ENCODE peak calls at places on chromosomes 12 and 14, in nine cellular contexts. R, S, O, B, U, Y, V, D and W are unnamed samples.

GRCh38 chr12:3655331-3655900 is 97.5 kb downstream of the CRACR2A start:
- DNase-seq in R (peak), S (no peak), O (peak), B (peak), U (no peak), Y (peak), V (peak), D (peak), W (no peak)

GRCh38 chr14:101687756-101688546 is 73.6 kb upstream of the PPP2R5C start:
- DNase-seq in R (no peak), S (no peak), O (no peak), B (no peak), U (no peak), Y (peak), V (no peak), D (no peak), W (no peak)

GRCh38 chr12:67592228-67593011 is 56.1 kb upstream of the DYRK2 start:
- DNase-seq in R (peak), S (peak), O (peak), B (no peak), U (no peak), Y (peak), V (peak), D (peak), W (no peak)

GRCh38 chr14:63752449-63753169 is 24.7 kb upstream of the SGPP1 start:
- DNase-seq in R (peak), S (peak), O (peak), B (no peak), U (no peak), Y (peak), V (peak), D (peak), W (no peak)

GRCh38 chr14:67392123-67392522 is 19.8 kb downstream of the PLEK2 start:
- DNase-seq in R (no peak), S (no peak), O (no peak), B (no peak), U (no peak), Y (no peak), V (no peak), D (no peak), W (no peak)

GRCh38 chr12:1091350-1091749 is 100.3 kb downstream of the ERC1 start:
- DNase-seq in R (no peak), S (no peak), O (no peak), B (no peak), U (no peak), Y (no peak), V (no peak), D (no peak), W (no peak)

GRCh38 chr12:54987611-54988231 is 3.2 kb upstream of the TESPA1 start:
- DNase-seq in R (no peak), S (no peak), O (no peak), B (no peak), U (no peak), Y (no peak), V (no peak), D (no peak), W (no peak)

GRCh38 chr14:22850944-22851790 is 14.8 kb downstream of the MMP14 start:
- DNase-seq in R (no peak), S (peak), O (peak), B (no peak), U (peak), Y (peak), V (peak), D (peak), W (peak)

GRCh38 chr12:6767592-6768384 is 1.6 kb downstream of the PTMS start:
- DNase-seq in R (no peak), S (no peak), O (no peak), B (peak), U (no peak), Y (peak), V (peak), D (peak), W (no peak)

GRCh38 chr14:28242895-28243294 is 523.7 kb upstream of the FOXG1 start:
- DNase-seq in R (no peak), S (no peak), O (no peak), B (no peak), U (no peak), Y (no peak), V (no peak), D (no peak), W (no peak)

GRCh38 chr12:56635539-56636117 is 5.5 kb upstream of the BAZ2A start:
- DNase-seq in R (peak), S (no peak), O (no peak), B (peak), U (no peak), Y (no peak), V (no peak), D (peak), W (no peak)

GRCh38 chr12:54136844-54137580 is 51.8 kb downstream of the SMUG1 start:
- DNase-seq in R (no peak), S (no peak), O (peak), B (no peak), U (peak), Y (no peak), V (no peak), D (no peak), W (no peak)

GRCh38 chr14:28142400-28143015 is 624.1 kb upstream of the FOXG1 start:
- DNase-seq in R (peak), S (peak), O (peak), B (peak), U (no peak), Y (no peak), V (peak), D (peak), W (no peak)

GRCh38 chr14:103028161-103028767 is 29.1 kb downstream of the CDC42BPB start:
- DNase-seq in R (no peak), S (no peak), O (no peak), B (no peak), U (no peak), Y (no peak), V (no peak), D (no peak), W (no peak)

GRCh38 chr14:22979748-22980392 is 2.5 kb downstream of the AJUBA start:
- DNase-seq in R (peak), S (no peak), O (no peak), B (no peak), U (no peak), Y (peak), V (no peak), D (no peak), W (no peak)

GRCh38 chr14:32226051-32226450 is 23.0 kb upstream of the RNU6-8 start:
- DNase-seq in R (no peak), S (peak), O (no peak), B (no peak), U (no peak), Y (no peak), V (no peak), D (peak), W (no peak)

GRCh38 chr14:96267916-96268315 is 11.9 kb downstream of the BDKRB1 start:
- DNase-seq in R (no peak), S (no peak), O (peak), B (no peak), U (no peak), Y (peak), V (peak), D (no peak), W (no peak)

GRCh38 chr14:36420288-36420687 is 99.7 kb downstream of the NKX2-1 start:
- DNase-seq in R (no peak), S (no peak), O (no peak), B (peak), U (no peak), Y (no peak), V (no peak), D (no peak), W (no peak)

GRCh38 chr12:143964-144649 is 69.8 kb downstream of the SLC6A12 start:
- DNase-seq in R (no peak), S (peak), O (no peak), B (peak), U (no peak), Y (no peak), V (peak), D (no peak), W (peak)

GRCh38 chr12:116015525-116015924 is 262.0 kb downstream of the MED13L start:
- DNase-seq in R (peak), S (peak), O (peak), B (peak), U (no peak), Y (peak), V (peak), D (peak), W (no peak)

GRCh38 chr12:26287666-26288408 is 92.5 kb downstream of the SSPN start:
- DNase-seq in R (no peak), S (peak), O (peak), B (no peak), U (peak), Y (peak), V (no peak), D (no peak), W (peak)

GRCh38 chr14:104264495-104265265 is 126.3 kb downstream of the KIF26A start:
- DNase-seq in R (no peak), S (no peak), O (no peak), B (no peak), U (peak), Y (no peak), V (no peak), D (no peak), W (no peak)

GRCh38 chr14:90460136-90460535 is 63.3 kb downstream of the CALM1 start:
- DNase-seq in R (no peak), S (no peak), O (no peak), B (no peak), U (no peak), Y (no peak), V (no peak), D (no peak), W (no peak)

GRCh38 chr12:120481022-120481767 is 11.6 kb upstream of the SRSF9 start:
- DNase-seq in R (no peak), S (no peak), O (no peak), B (no peak), U (no peak), Y (no peak), V (peak), D (no peak), W (no peak)

GRCh38 chr12:50032516-50033316 is 7.4 kb upstream of the RACGAP1 start:
- DNase-seq in R (no peak), S (no peak), O (no peak), B (peak), U (no peak), Y (no peak), V (no peak), D (no peak), W (peak)

GRCh38 chr12:23708185-23708837 is 241.2 kb downstream of the SOX5 start:
- DNase-seq in R (no peak), S (no peak), O (no peak), B (no peak), U (no peak), Y (no peak), V (no peak), D (no peak), W (no peak)

GRCh38 chr12:121673013-121673441 is 3.6 kb upstream of the MORN3 start:
- DNase-seq in R (no peak), S (no peak), O (no peak), B (no peak), U (peak), Y (no peak), V (no peak), D (no peak), W (no peak)
- H3K4me3 ChIP-seq in R (peak), S (no peak), O (peak), B (peak), U (peak), Y (no peak), V (peak), D (no peak), W (peak)

GRCh38 chr14:68514611-68515194 is 278.2 kb downstream of the ZFP36L1 start:
- DNase-seq in R (no peak), S (no peak), O (no peak), B (no peak), U (no peak), Y (peak), V (peak), D (no peak), W (no peak)
- H3K4me3 ChIP-seq in R (no peak), S (no peak), O (no peak), B (no peak), U (no peak), Y (no peak), V (no peak), D (no peak), W (no peak)

DNA sequence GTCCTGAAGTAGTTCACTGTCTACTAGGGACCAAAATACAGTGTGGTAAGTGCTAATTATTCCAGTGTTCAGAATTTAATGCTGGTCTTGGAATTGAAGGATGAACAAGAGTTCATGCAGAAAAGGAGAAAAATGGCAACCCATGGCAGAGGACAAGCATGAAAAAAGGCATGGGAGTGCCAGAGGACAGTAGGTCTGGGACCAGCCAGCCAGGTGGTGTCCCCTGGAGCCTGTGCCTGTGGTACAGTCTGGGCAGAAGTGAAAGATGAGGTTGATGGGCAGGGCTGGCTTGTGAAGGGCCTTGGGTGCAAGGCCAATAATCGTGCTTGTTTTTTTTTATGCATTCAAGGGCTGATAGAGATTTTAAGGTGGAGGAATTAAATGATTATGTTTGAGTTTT is 21.0 kb downstream of the C12orf75 start:
- DNase-seq in R (no peak), S (no peak), O (no peak), B (no peak), U (no peak), Y (no peak), V (no peak), D (no peak), W (no peak)
- H3K4me3 ChIP-seq in R (no peak), S (no peak), O (no peak), B (no peak), U (no peak), Y (no peak), V (no peak), D (no peak), W (no peak)

DNA sequence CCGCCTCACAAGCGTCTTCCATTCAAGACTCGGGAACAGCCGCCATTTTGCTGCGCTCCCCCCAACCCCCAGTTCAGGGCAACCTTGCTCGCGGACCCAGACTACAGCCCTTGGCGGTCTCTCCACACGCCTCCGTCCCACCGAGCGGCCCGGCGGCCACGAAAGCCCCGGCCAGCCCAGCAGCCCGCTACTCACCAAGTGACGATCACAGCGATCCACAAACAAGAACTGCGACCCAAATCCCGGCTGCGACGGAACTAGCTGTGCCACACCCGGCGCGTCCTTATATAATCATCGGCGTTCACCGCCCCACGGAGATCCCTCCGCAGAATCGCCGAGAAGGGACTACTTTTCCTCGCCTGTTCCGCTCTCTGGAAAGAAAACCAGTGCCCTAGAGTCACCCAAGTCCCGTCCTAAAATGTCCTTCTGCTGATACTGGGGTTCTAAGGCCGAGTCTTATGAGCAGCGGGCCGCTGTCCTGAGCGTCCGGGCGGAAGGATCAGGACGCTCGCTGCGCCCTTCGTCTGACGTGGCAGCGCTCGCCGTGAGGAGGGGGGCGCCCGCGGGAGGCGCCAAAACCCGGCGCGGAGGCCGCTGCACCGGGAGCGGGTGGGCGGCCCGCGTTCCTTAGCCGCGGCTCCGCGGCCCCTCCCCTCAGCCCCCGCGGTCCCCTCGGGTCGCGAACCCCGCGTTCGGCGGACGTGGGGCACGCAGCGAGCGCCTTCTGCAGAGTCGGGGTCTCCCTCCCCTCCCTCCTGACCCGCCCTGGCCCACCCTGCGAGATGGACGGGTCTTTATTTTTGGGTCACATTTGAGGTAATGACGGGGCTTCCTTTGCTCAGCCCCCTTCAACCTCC is at the start of gene UBC:
- DNase-seq in R (peak), S (peak), O (peak), B (peak), U (peak), Y (peak), V (peak), D (peak), W (peak)
- H3K4me3 ChIP-seq in R (peak), S (peak), O (peak), B (peak), U (peak), Y (peak), V (peak), D (peak), W (peak)

DNA sequence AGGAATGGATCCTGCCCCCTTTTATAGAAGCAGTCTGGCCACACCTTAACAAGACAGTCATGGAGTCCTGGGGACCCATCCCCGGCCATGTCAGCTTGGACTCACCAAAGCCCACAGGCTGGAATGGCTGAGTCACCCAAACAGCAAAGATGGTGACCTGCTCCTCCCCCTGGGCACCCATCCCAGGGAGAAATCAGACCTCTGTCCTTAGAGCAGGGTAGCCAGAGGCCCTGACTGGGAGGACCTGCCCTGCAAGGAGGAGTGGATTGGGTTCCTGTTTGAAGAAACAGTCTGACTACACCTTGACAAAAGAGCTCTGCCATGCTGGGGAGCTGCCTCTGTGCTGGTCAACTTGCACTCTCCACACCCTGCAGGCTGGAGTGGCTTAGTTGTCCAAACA is 16.7 kb downstream of the MGP start:
- DNase-seq in R (peak), S (peak), O (peak), B (no peak), U (no peak), Y (peak), V (peak), D (peak), W (no peak)
- H3K4me3 ChIP-seq in R (no peak), S (no peak), O (no peak), B (no peak), U (no peak), Y (no peak), V (no peak), D (no peak), W (no peak)

GRCh38 chr14:64772394-64772950 is 68.2 kb downstream of the PLEKHG3 start:
- DNase-seq in R (no peak), S (no peak), O (no peak), B (no peak), U (no peak), Y (no peak), V (no peak), D (no peak), W (no peak)
- H3K4me3 ChIP-seq in R (no peak), S (no peak), O (no peak), B (no peak), U (no peak), Y (no peak), V (no peak), D (no peak), W (no peak)